ENCODE peak calls at places on chromosome 11, in four cellular contexts. One of them, this sample, is unnamed.

GRCh38 chr11:83051760-83052671 is 19.7 kb downstream of the RAB30 start:
- DNase-seq in HCT116: no peak
- DNase-seq in body of pancreas: peak; percentile 59
- DNase-seq in adrenal gland: peak; percentile 76
- DNase-seq in this sample: no peak

GRCh38 chr11:126355324-126355925 is at the start of gene ST3GAL4:
- DNase-seq in HCT116: no peak
- DNase-seq in body of pancreas: peak; percentile 74
- DNase-seq in adrenal gland: peak; percentile 87
- DNase-seq in this sample: peak; percentile 85

GRCh38 chr11:12216100-12216499 is 105.7 kb downstream of the MICAL2 start:
- DNase-seq in HCT116: no peak
- DNase-seq in body of pancreas: peak; percentile 75
- DNase-seq in adrenal gland: no peak
- DNase-seq in this sample: no peak

GRCh38 chr11:19183641-19184040 is 18.1 kb downstream of the CSRP3 start:
- DNase-seq in HCT116: no peak
- DNase-seq in body of pancreas: no peak
- DNase-seq in adrenal gland: no peak
- DNase-seq in this sample: no peak

GRCh38 chr11:11313902-11314692 is 39.0 kb downstream of the CSNK2A3 start:
- DNase-seq in HCT116: no peak
- DNase-seq in body of pancreas: peak; percentile 49
- DNase-seq in adrenal gland: peak; percentile 71
- DNase-seq in this sample: no peak

GRCh38 chr11:2211113-2211971 is 39.7 kb upstream of the TH start:
- DNase-seq in HCT116: peak; percentile 37
- DNase-seq in body of pancreas: peak; percentile 85
- DNase-seq in adrenal gland: peak; percentile 9
- DNase-seq in this sample: peak; percentile 3

GRCh38 chr11:98107736-98108135 is 913.0 kb upstream of the CNTN5 start:
- DNase-seq in HCT116: no peak
- DNase-seq in body of pancreas: no peak
- DNase-seq in adrenal gland: no peak
- DNase-seq in this sample: no peak

GRCh38 chr11:114787126-114787525 is 108.8 kb downstream of the NXPE2 start:
- DNase-seq in HCT116: no peak
- DNase-seq in body of pancreas: no peak
- DNase-seq in adrenal gland: no peak
- DNase-seq in this sample: no peak

GRCh38 chr11:4156571-4156970 is 62.0 kb downstream of the RRM1 start:
- DNase-seq in HCT116: no peak
- DNase-seq in body of pancreas: no peak
- DNase-seq in adrenal gland: no peak
- DNase-seq in this sample: no peak

DNA sequence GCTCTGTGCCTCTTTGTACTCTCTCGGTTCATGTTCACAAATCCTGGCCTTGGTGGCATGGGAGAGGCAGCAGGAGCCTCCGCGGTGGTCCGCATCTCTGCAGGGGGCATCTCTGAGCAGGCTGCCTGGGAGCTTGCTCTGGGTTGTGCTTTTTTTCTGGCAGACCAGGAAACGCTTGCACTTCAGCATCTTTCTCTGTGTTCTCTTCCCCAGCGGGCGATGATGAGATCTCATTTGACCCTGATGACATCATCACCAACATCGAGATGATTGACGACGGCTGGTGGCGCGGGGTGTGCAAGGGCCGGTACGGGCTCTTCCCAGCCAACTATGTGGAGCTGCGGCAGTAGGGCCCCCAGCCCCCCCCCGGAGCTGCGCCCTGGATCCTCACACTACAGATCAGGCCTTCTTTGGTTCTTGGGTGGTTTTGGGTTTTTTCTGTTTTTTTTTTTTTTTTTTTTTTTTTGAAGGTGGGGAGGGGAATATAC is 36.5 kb downstream of the CTTN start:
- DNase-seq in HCT116: no peak
- DNase-seq in body of pancreas: no peak
- DNase-seq in adrenal gland: no peak
- DNase-seq in this sample: no peak
- H3K27me3 ChIP-seq in HCT116: no peaks in the 10 kb centered on the region
- H3K27me3 ChIP-seq in body of pancreas: no peaks in the 10 kb centered on the region
- H3K27me3 ChIP-seq in adrenal gland: no peaks in the 10 kb centered on the region
- H3K27me3 ChIP-seq in this sample: no peaks in the 10 kb centered on the region

GRCh38 chr11:125163431-125164011 is 1.0 kb upstream of the PKNOX2 start:
- DNase-seq in HCT116: no peak
- DNase-seq in body of pancreas: no peak
- DNase-seq in adrenal gland: no peak
- DNase-seq in this sample: no peak

GRCh38 chr11:125165664-125166346 is 1.3 kb downstream of the PKNOX2 start:
- DNase-seq in HCT116: no peak
- DNase-seq in body of pancreas: no peak
- DNase-seq in adrenal gland: no peak
- DNase-seq in this sample: no peak

GRCh38 chr11:125165111-125165663 is 636 bp downstream of the PKNOX2 start:
- DNase-seq in HCT116: no peak
- DNase-seq in body of pancreas: peak; percentile 34
- DNase-seq in adrenal gland: peak; percentile 47
- DNase-seq in this sample: peak; percentile 45

GRCh38 chr11:125164091-125164421 is 495 bp upstream of the PKNOX2 start:
- DNase-seq in HCT116: no peak
- DNase-seq in body of pancreas: no peak
- DNase-seq in adrenal gland: no peak
- DNase-seq in this sample: no peak

GRCh38 chr11:125164422-125165110 is at the start of gene PKNOX2:
- DNase-seq in HCT116: peak; percentile 3
- DNase-seq in body of pancreas: peak; percentile 72
- DNase-seq in adrenal gland: peak; percentile 65
- DNase-seq in this sample: peak; percentile 77
- TF ChIP-seq POLR2A in HCT116: no peak
- TF ChIP-seq POLR2A in body of pancreas: peak; percentile 30
- TF ChIP-seq POLR2A in adrenal gland: no peak
- TF ChIP-seq POLR2A in this sample: peak; percentile 58

DNA sequence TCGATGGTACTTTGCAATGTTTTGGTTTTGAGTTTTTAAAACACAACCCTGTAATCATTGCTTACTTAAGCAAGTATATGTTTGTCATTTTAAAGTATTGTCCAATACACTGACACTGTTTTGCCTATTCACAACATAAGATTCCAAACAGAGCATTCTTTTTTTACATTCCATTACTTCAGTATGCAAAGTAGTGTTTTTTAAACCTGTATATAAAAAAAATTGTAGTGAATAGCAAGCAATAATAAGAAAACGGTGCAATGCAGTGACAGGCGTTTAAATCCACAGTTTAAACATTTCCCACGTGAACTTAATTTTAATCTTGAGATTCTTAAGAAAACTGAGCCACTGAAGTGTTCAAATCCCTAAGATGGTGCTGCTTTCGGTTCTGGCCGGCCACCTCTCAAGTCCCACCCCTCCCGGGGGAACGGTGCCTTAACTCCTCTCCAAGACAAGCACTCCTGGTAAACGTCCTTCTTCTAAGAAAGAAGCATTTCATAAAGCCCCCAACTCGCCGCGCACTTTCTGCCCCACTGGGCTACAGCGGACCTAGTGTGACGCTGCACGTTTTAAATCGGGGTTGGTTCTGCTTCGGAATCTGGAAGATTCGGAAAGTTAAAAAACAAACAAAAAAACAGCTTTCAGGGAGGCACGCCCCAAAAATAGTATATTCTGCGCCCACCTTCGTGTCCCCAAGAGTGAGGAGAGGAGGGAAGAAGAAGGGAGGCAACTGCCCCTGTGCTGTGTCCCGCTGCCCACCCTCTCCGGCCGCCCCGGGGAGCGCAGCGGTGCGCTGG is 2.9 kb downstream of the PGR start:
- DNase-seq in HCT116: no peak
- DNase-seq in body of pancreas: peak; percentile 2
- DNase-seq in adrenal gland: peak; percentile 26
- DNase-seq in this sample: peak; percentile 44
- H3K4me3 ChIP-seq in HCT116: no peak overlapping the region
- H3K4me3 ChIP-seq in body of pancreas: no peak overlapping the region
- H3K4me3 ChIP-seq in adrenal gland: no peak overlapping the region
- H3K4me3 ChIP-seq in this sample: peak overlapping the region; percentile 78

GRCh38 chr11:128893578-128894295 is 2.6 kb downstream of the KCNJ5 start:
- DNase-seq in HCT116: no peak
- DNase-seq in body of pancreas: peak; percentile 35
- DNase-seq in adrenal gland: peak; percentile 73
- DNase-seq in this sample: no peak
- H3K27me3 ChIP-seq in HCT116: no peaks in the 10 kb centered on the region
- H3K27me3 ChIP-seq in body of pancreas: no peaks in the 10 kb centered on the region
- H3K27me3 ChIP-seq in adrenal gland: no peaks in the 10 kb centered on the region
- H3K27me3 ChIP-seq in this sample: no peaks in the 10 kb centered on the region

DNA sequence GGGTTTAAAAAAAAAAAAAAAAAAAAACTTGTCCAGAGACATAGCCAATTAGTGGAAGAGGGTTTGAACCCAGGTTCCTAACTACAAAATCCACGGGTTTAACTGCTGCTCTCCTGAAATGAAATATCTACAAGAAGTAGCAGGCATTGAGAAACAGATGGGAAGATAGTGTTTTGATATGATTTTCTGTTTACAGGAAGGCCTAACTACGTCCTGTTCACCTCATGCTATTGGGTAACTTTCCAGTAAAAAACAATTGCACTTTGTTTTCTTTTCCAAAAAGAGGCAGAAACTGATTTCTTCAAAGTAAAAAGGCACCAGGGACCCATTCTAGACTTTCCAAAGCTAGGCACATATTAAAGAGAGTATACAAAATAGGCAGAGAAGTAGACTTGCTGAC is 5.9 kb upstream of the C11orf91 start:
- DNase-seq in HCT116: no peak
- DNase-seq in body of pancreas: no peak
- DNase-seq in adrenal gland: no peak
- DNase-seq in this sample: no peak
- TF ChIP-seq POLR2A in HCT116: no peak
- TF ChIP-seq POLR2A in body of pancreas: no peak
- TF ChIP-seq POLR2A in adrenal gland: no peak
- TF ChIP-seq POLR2A in this sample: no peak

GRCh38 chr11:129696309-129696989 is 119.2 kb upstream of the TMEM45B start:
- DNase-seq in HCT116: no peak
- DNase-seq in body of pancreas: no peak
- DNase-seq in adrenal gland: no peak
- DNase-seq in this sample: no peak
- H3K4me3 ChIP-seq in HCT116: no peak overlapping the region
- H3K4me3 ChIP-seq in body of pancreas: no peak overlapping the region
- H3K4me3 ChIP-seq in adrenal gland: no peak overlapping the region
- H3K4me3 ChIP-seq in this sample: no peak overlapping the region

DNA sequence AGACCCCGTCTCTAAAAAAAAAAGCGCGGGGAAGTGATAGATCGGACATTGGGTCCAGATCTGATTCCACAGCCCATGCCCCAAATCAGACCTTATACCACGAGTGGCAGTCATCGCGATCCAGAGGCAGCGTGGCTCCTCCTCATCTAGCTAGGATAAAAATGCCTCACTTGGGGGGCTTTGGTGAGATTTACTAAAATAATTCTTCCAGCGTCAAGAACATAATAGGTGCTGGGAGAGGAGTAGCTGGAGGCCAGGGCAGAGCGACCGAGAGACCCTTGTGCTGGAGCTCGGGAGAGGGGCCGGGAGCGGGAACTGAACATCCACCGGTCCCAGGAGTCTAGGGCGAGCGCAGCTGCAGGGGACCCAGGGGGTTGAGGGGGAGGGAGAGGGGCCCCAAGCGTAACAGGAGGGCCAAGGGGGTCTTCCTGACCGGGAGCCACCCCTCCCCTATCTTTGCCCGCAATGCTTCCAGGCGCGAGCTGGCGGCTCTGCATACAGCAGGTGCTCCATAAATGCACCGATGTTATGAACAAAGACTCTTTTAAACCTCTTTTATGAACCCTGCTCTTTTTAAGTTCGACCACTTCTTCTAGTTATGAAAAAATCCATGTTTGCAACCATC is 823 bp upstream of the CPT1A start:
- DNase-seq in HCT116: no peak
- DNase-seq in body of pancreas: no peak
- DNase-seq in adrenal gland: no peak
- DNase-seq in this sample: no peak
- H3K27me3 ChIP-seq in HCT116: no peaks in the 10 kb centered on the region
- H3K27me3 ChIP-seq in body of pancreas: no peaks in the 10 kb centered on the region
- H3K27me3 ChIP-seq in adrenal gland: no peaks in the 10 kb centered on the region
- H3K27me3 ChIP-seq in this sample: no peaks in the 10 kb centered on the region

DNA sequence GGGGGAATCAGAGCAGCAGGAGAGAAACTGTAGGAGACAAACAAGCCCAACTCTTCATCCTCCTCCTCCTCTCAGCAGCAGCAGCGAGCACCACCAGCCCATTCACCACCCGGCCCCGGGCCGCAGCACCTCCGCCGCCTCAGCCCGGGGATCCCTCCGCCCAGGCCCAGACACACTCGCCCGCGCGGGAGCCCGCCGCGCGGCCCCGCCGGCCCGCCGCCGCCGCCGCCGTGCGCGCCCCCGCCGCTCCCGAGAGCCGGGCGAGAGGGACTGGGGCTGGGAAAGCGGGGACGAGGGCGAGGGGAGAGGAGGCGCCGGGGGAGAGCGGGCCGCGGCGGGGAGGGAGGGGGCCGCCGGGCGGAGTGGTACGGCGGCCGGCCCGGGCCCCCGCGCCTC is at the start of gene PHF21A:
- DNase-seq in HCT116: peak; percentile 84
- DNase-seq in body of pancreas: peak; percentile 91
- DNase-seq in adrenal gland: no peak
- DNase-seq in this sample: peak; percentile 91
- TF ChIP-seq POLR2A in HCT116: no peak
- TF ChIP-seq POLR2A in body of pancreas: no peak
- TF ChIP-seq POLR2A in adrenal gland: peak; percentile 58
- TF ChIP-seq POLR2A in this sample: no peak